ENCODE peak calls at places on chromosomes 3 and 15, in ten cellular contexts. J is K562; K is AG04450; S is CD4-positive, CD25-positive, alpha-beta regulatory T cell; O is body of pancreas; X is transverse colon; V is ovary; Y is CD8-positive, alpha-beta T cell; E is iPS DF 6.9; L is HepG2. Q is an unnamed sample.

GRCh38 chr15:67821784-67822451 is 3.4 kb upstream of the SKOR1 start:
- DNase-seq in J (no peak), K (no peak), S (no peak), O (no peak), X (no peak), V (no peak), Y (no peak), E (no peak), L (no peak), Q (no peak)

GRCh38 chr3:8509961-8510360 is 8.3 kb downstream of the LMCD1 start:
- DNase-seq in J (no peak), K (peak; percentile 81), S (no peak), O (no peak), X (no peak), V (no peak), Y (no peak), E (no peak), L (no peak), Q (no peak)

GRCh38 chr3:180617049-180617448 is 15.1 kb downstream of the TTC14 start:
- DNase-seq in J (no peak), K (no peak), S (no peak), O (no peak), X (no peak), V (no peak), Y (no peak), E (no peak), L (no peak), Q (no peak)

GRCh38 chr3:134364061-134364935 is 9.9 kb downstream of the AMOTL2 start:
- DNase-seq in J (peak; percentile 26), K (peak; percentile 93), S (no peak), O (peak; percentile 93), X (peak; percentile 90), V (peak; percentile 97), Y (no peak), E (peak; percentile 67), L (no peak), Q (no peak)

GRCh38 chr3:152050782-152051405 is 177.5 kb downstream of the SUCNR1 start:
- DNase-seq in J (no peak), K (no peak), S (no peak), O (no peak), X (no peak), V (no peak), Y (no peak), E (no peak), L (no peak), Q (no peak)

GRCh38 chr3:194135516-194135805 is 487 bp upstream of the HES1 start:
- DNase-seq in J (no peak), K (no peak), S (no peak), O (no peak), X (no peak), V (no peak), Y (no peak), E (no peak), L (no peak), Q (no peak)

GRCh38 chr15:90550919-90551318 is 21.2 kb downstream of the CRTC3 start:
- DNase-seq in J (no peak), K (no peak), S (no peak), O (no peak), X (no peak), V (no peak), Y (no peak), E (no peak), L (no peak), Q (no peak)

GRCh38 chr15:63198315-63198714 is 8.9 kb downstream of the RAB8B start:
- DNase-seq in J (no peak), K (no peak), S (no peak), O (no peak), X (no peak), V (no peak), Y (no peak), E (no peak), L (no peak), Q (no peak)

GRCh38 chr3:123883111-123883510 is 1.0 kb downstream of the MYLK start:
- DNase-seq in J (no peak), K (no peak), S (no peak), O (no peak), X (peak; percentile 21), V (no peak), Y (no peak), E (no peak), L (no peak), Q (no peak)

GRCh38 chr3:153045150-153045549 is 116.9 kb upstream of the RAP2B start:
- DNase-seq in J (no peak), K (no peak), S (no peak), O (no peak), X (no peak), V (no peak), Y (no peak), E (no peak), L (no peak), Q (no peak)

GRCh38 chr3:113157408-113157980 is 53.9 kb upstream of the BOC start:
- DNase-seq in J (no peak), K (no peak), S (no peak), O (peak; percentile 25), X (no peak), V (no peak), Y (no peak), E (no peak), L (no peak), Q (no peak)

GRCh38 chr3:25144430-25144829 is 283.6 kb upstream of the RARB start:
- DNase-seq in J (no peak), K (no peak), S (no peak), O (no peak), X (no peak), V (no peak), Y (no peak), E (no peak), L (no peak), Q (no peak)

GRCh38 chr3:137769321-137770065 is 5.4 kb downstream of the SOX14 start:
- DNase-seq in J (no peak), K (no peak), S (no peak), O (no peak), X (no peak), V (no peak), Y (no peak), E (no peak), L (no peak), Q (no peak)

GRCh38 chr3:137768361-137769320 is 4.5 kb downstream of the SOX14 start:
- DNase-seq in J (no peak), K (no peak), S (no peak), O (no peak), X (no peak), V (no peak), Y (no peak), E (no peak), L (no peak), Q (no peak)

GRCh38 chr3:137766069-137766960 is 2.2 kb downstream of the SOX14 start:
- DNase-seq in J (no peak), K (no peak), S (no peak), O (no peak), X (no peak), V (no peak), Y (no peak), E (no peak), L (no peak), Q (no peak)

GRCh38 chr3:137767146-137768020 is 3.3 kb downstream of the SOX14 start:
- DNase-seq in J (no peak), K (no peak), S (no peak), O (no peak), X (no peak), V (no peak), Y (no peak), E (no peak), L (no peak), Q (no peak)

GRCh38 chr3:137768021-137768360 is 3.9 kb downstream of the SOX14 start:
- DNase-seq in J (no peak), K (no peak), S (no peak), O (no peak), X (no peak), V (no peak), Y (no peak), E (no peak), L (no peak), Q (no peak)
- H3K9me3 ChIP-seq in J (no peaks in the 10 kb centered on the region), K (peaks cover 16% of the 10 kb centered on the region), S (no peaks in the 10 kb centered on the region), O (no peaks in the 10 kb centered on the region), X (no peaks in the 10 kb centered on the region), V (no peaks in the 10 kb centered on the region), Y (no peaks in the 10 kb centered on the region), E (no peaks in the 10 kb centered on the region), L (no peaks in the 10 kb centered on the region), Q (no peaks in the 10 kb centered on the region)

DNA sequence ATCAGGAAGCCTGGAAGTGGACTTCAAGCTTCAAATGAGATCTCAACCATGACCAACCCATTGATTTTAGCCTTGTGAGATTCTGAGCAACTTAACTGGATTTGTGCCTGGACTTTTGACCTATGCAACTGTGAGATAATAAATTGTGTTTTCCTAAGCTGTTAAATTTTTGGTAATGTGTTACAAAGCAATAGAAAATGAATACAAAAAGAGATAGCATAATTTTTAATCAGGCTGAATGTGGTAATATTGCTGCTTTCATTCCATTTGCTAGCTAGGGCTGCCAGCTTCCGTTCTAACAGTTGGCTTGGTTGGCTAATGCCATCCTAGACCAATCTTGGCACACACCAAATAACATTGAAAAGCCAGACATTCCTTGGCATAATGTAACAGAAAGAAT is 12.2 kb downstream of the PROS1 start:
- DNase-seq in J (no peak), K (no peak), S (no peak), O (no peak), X (no peak), V (no peak), Y (no peak), E (no peak), L (no peak), Q (no peak)
- H3K9me3 ChIP-seq in J (no peaks in the 10 kb centered on the region), K (no peaks in the 10 kb centered on the region), S (no peaks in the 10 kb centered on the region), O (no peaks in the 10 kb centered on the region), X (no peaks in the 10 kb centered on the region), V (no peaks in the 10 kb centered on the region), Y (no peaks in the 10 kb centered on the region), E (no peaks in the 10 kb centered on the region), L (no peaks in the 10 kb centered on the region), Q (no peaks in the 10 kb centered on the region)

DNA sequence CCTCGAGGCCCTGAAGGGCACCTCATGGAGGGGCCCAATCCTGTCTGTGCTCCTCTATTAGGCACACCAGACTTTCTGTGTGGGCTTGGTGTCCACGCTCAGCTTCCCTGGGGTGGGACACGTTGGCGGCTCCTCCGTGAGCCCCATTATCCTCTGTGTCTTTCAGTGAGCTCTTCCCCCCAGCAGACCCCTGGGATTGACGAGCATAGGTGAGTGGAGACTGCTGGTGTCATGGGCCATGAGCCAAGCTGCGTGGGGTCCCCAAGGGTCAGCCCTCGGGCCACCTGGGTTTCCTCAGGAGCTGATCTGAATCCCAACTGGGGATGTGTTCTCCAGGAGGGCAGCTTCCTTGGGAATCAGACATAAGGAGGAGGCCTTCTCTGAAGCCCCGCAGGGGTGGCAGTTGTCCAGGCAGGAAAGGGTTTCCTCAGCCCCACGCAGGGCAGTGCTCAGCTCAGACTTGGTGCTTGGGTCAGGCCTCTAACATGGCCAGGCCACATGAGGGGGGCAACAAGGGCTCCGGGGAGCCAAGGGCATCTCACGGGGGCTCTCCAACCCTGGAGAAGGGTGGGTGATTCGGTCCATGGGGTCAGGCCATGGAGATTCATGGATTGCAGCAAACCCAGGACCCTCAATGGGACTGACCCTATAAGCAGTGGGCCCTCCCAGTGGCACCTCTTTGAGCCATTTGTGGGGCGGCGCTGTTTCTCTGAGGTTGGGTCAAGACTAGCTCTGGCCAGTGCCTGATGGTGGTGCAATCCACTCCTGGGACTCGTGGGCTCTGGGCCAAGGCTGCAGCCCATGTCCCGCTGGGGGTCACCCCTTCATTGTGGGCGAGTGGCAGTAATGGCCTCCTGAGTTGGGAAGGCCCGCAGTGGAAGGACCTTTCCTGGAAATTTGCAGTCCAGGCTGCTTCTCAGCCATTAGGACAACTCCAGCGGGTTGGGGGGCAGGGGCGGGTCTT is 222.5 kb downstream of the SNRPN start:
- DNase-seq in J (no peak), K (no peak), S (no peak), O (peak; percentile 9), X (peak; percentile 2), V (peak; percentile 16), Y (peak; percentile 9), E (no peak), L (no peak), Q (no peak)
- H3K9me3 ChIP-seq in J (no peaks in the 10 kb centered on the region), K (peaks cover 88% of the 10 kb centered on the region), S (peaks cover 2% of the 10 kb centered on the region), O (peaks cover 20% of the 10 kb centered on the region), X (peaks cover 20% of the 10 kb centered on the region), V (peaks cover 2% of the 10 kb centered on the region), Y (no peaks in the 10 kb centered on the region), E (peaks cover 20% of the 10 kb centered on the region), L (peaks cover 99% of the 10 kb centered on the region), Q (peaks cover 26% of the 10 kb centered on the region)

GRCh38 chr15:56233549-56233948 is 10.1 kb downstream of the RFX7 start:
- DNase-seq in J (no peak), K (no peak), S (no peak), O (no peak), X (no peak), V (no peak), Y (no peak), E (no peak), L (no peak), Q (no peak)
- H3K9me3 ChIP-seq in J (peaks cover 15% of the 10 kb centered on the region), K (peaks cover 14% of the 10 kb centered on the region), S (peaks cover 33% of the 10 kb centered on the region), O (peaks cover 25% of the 10 kb centered on the region), X (peaks cover 18% of the 10 kb centered on the region), V (peaks cover 7% of the 10 kb centered on the region), Y (no peaks in the 10 kb centered on the region), E (peaks cover 3% of the 10 kb centered on the region), L (peaks cover 35% of the 10 kb centered on the region), Q (peaks cover 11% of the 10 kb centered on the region)